ENCODE peak calls at places on chromosomes 7 and 10, in four cellular contexts. Z, C, M and R are unnamed samples. For H3K4me1, the result is how much of the 10 kb centered on the place peaks cover.

GRCh38 chr10:80204801-80205477 is 398 bp downstream of the ANXA11 start:
- DNase-seq in Z (no peak), C (peak), M (no peak), R (no peak)

GRCh38 chr10:133474833-133475734 is 21.3 kb downstream of the SCART1 start:
- DNase-seq in Z (no peak), C (no peak), M (no peak), R (no peak)

GRCh38 chr10:131436467-131436866 is 124.9 kb upstream of the TCERG1L start:
- DNase-seq in Z (no peak), C (no peak), M (no peak), R (no peak)

GRCh38 chr7:124908258-124908657 is 21.4 kb downstream of the POT1 start:
- DNase-seq in Z (no peak), C (no peak), M (no peak), R (no peak)

GRCh38 chr7:38311329-38311937 is 38.0 kb upstream of the TARP start:
- DNase-seq in Z (peak), C (peak), M (no peak), R (no peak)

GRCh38 chr7:92657391-92657790 is 67.2 kb upstream of the FAM133B start:
- DNase-seq in Z (no peak), C (no peak), M (no peak), R (no peak)

GRCh38 chr7:47148541-47149207 is 433.2 kb downstream of the TNS3 start:
- DNase-seq in Z (no peak), C (no peak), M (no peak), R (no peak)

GRCh38 chr7:35848728-35849127 is 47.9 kb downstream of the SEPTIN7 start:
- DNase-seq in Z (no peak), C (no peak), M (no peak), R (no peak)

GRCh38 chr10:67471022-67471421 is 225.0 kb downstream of the CTNNA3 start:
- DNase-seq in Z (no peak), C (no peak), M (no peak), R (no peak)

GRCh38 chr7:150965273-150965830 is 12.8 kb downstream of the KCNH2 start:
- DNase-seq in Z (no peak), C (no peak), M (no peak), R (no peak)

GRCh38 chr10:126939706-126940105 is 34.5 kb downstream of the DOCK1 start:
- DNase-seq in Z (no peak), C (no peak), M (no peak), R (no peak)

GRCh38 chr10:24344279-24344678 is 135.3 kb downstream of the KIAA1217 start:
- DNase-seq in Z (no peak), C (no peak), M (peak), R (no peak)

GRCh38 chr10:26468691-26469090 is 30.6 kb downstream of the APBB1IP start:
- DNase-seq in Z (no peak), C (no peak), M (no peak), R (no peak)

GRCh38 chr10:72659694-72660093 is 32.2 kb upstream of the MCU start:
- DNase-seq in Z (no peak), C (no peak), M (peak), R (no peak)

GRCh38 chr10:117936136-117936535 is 110.6 kb downstream of the RAB11FIP2 start:
- DNase-seq in Z (no peak), C (no peak), M (no peak), R (no peak)

GRCh38 chr7:28329616-28330373 is 82.5 kb upstream of the CREB5 start:
- DNase-seq in Z (no peak), C (no peak), M (no peak), R (no peak)

GRCh38 chr10:88395677-88396076 is 187.4 kb downstream of the RNLS start:
- DNase-seq in Z (no peak), C (no peak), M (no peak), R (no peak)

GRCh38 chr7:144489504-144489903 is 86.0 kb upstream of the NOBOX start:
- DNase-seq in Z (no peak), C (no peak), M (no peak), R (no peak)

GRCh38 chr10:93703066-93703465 is 674 bp upstream of the FRA10AC1 start:
- DNase-seq in Z (no peak), C (no peak), M (no peak), R (no peak)

GRCh38 chr10:61903184-61903990 is 1.9 kb downstream of the ARID5B start:
- DNase-seq in Z (peak), C (peak), M (peak), R (peak)

GRCh38 chr10:323651-324293 is 188.5 kb downstream of the ZMYND11 start:
- DNase-seq in Z (peak), C (no peak), M (peak), R (peak)

GRCh38 chr7:43669286-43670081 is 59.8 kb downstream of the COA1 start:
- DNase-seq in Z (no peak), C (no peak), M (no peak), R (no peak)

GRCh38 chr7:115417662-115418061 is 495.8 kb downstream of the MDFIC start:
- DNase-seq in Z (no peak), C (no peak), M (no peak), R (no peak)

GRCh38 chr7:13850185-13850752 is 139.2 kb downstream of the ETV1 start:
- DNase-seq in Z (no peak), C (peak), M (no peak), R (peak)

GRCh38 chr10:11201911-11202310 is 184.2 kb downstream of the CELF2 start:
- DNase-seq in Z (no peak), C (no peak), M (no peak), R (no peak)
- H3K4me1 ChIP-seq in Z (under half), C (under half), M (under half), R (half or more)

GRCh38 chr7:132276986-132277716 is 299.1 kb downstream of the PLXNA4 start:
- DNase-seq in Z (peak), C (no peak), M (no peak), R (no peak)
- TF ChIP-seq CHD4 in Z (no peak), C (no peak), M (no peak), R (no peak)

GRCh38 chr7:5636446-5636835 is 145.0 kb downstream of the RNF216 start:
- DNase-seq in Z (no peak), C (no peak), M (peak), R (no peak)

GRCh38 chr7:5637415-5637814 is 144.0 kb downstream of the RNF216 start:
- DNase-seq in Z (no peak), C (no peak), M (no peak), R (no peak)

GRCh38 chr7:5636914-5637313 is 144.5 kb downstream of the RNF216 start:
- DNase-seq in Z (peak), C (peak), M (no peak), R (no peak)

GRCh38 chr7:5634107-5634950 is 147.1 kb downstream of the RNF216 start:
- DNase-seq in Z (no peak), C (no peak), M (no peak), R (no peak)

GRCh38 chr7:5635461-5636445 is 145.7 kb downstream of the RNF216 start:
- DNase-seq in Z (no peak), C (no peak), M (peak), R (no peak)
- H3K4me1 ChIP-seq in Z (under half), C (under half), M (under half), R (under half)

DNA sequence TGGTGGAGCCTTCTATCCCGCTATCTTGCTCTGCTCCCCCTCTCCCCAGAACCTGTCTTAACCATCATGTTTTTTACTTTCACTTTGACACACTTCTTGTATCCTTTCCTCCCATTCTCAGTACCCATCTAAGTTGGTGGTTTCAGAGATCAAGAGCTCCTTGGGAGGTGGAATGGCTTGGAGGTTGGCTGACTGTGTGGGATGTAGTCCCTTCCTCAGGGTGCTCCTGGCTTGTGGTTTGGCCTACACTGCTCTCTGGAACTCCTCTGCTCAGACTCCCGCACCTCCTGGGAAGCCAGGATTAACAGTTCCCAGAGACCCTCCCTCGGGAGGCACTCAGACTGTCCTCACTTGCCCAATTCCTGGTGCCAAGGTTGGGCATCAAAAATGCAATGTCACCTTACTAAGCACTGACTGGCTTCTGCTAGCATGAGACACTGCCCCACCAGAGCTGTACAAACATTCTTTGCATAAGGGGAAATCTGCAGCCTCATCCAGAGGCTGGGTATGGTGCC is 93.1 kb upstream of the NAMPT start:
- DNase-seq in Z (peak), C (no peak), M (no peak), R (no peak)
- TF ChIP-seq CHD4 in Z (no peak), C (no peak), M (no peak), R (no peak)

DNA sequence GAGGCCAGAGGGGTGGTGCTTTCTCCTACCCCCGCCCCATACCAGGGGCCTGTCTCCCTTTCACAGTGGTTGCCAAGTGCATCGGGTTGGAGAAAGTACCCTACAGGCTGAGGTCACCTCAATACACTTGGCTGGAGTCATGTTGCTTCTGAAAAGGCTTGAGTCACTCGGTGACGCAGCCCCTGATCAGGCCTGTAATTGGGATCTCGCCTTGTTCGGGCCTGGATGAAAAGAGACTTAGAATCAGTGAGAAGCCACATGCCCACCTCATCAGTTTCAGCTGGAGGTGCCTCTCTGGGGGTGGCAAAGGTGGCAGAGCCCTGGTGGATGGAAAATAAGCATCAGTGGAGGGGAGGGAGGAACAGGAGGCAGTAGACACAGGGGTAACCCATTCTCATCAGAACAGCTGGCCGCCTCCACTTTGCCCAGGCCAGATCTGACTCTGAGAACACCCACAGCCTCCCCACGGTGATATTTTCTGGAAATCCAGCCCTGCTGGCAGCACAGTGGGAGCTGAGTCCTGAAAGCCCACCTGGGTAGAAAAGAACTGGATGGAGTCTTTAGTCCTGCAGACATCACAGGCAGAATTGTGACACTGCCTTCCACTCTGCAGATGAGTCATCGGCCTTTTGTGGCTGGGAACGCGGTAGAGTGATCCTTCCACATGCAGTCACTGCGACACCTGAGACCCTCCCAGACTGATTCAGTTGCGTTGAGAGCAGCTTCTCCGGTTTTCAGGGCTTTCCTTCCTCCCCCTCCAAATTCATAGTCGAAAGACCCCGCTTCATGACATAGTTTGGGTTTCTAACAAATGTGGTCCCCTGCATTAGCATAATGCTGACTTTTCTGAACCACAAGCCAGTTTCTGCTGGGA is 108.0 kb downstream of the GRK5 start:
- DNase-seq in Z (peak), C (peak), M (peak), R (peak)
- H3K4me1 ChIP-seq in Z (half or more), C (under half), M (half or more), R (half or more)

DNA sequence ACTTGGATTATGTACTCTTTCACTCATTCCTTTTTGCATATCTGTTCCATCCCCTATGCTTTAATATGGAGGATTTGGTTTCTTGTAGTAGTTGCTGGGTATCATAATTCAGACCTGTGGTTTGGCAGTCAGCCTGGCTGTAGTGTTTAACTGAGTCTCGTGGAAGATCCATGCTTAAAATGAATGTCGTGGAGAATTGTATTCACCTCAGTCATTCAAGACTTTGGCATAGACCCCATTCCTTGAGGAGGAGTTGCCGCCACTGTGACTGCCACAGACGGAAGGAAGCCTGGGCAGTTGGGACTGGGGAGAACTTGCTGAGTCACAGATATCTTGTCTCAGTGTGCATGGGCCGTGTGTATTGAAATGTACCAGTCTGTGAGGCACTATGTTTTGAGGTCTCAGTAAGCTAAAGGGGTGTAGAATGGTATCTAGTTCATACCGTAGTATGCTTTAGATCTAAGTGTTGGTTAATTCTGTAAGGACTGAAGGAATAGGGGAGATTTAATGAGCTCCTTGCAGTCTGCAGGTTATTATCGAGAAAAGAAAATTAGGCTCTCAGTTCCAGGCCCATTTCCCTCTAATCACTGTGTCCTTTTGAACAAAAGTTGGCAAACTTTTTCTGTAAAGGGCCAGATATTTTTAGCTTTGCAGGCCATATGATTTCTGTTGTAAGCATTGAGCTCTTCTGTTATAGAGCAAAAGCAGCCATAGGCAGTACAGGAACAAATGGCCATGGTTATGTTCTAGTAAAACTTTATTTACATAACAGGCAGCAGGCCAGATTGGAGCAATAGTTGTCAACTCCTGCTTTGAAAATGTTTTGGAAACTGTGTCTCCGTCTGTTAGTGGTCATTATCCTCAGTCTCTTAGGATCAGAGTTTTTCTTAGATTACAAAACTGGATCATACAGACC is 76.8 kb downstream of the TPST1 start:
- DNase-seq in Z (no peak), C (peak), M (peak), R (no peak)
- TF ChIP-seq CHD4 in Z (no peak), C (no peak), M (no peak), R (no peak)

GRCh38 chr10:95474228-95475002 is 86.8 kb downstream of the SORBS1 start:
- DNase-seq in Z (no peak), C (no peak), M (peak), R (no peak)
- H3K4me1 ChIP-seq in Z (under half), C (under half), M (half or more), R (under half)

GRCh38 chr10:86821600-86821999 is 65.2 kb downstream of the BMPR1A start:
- DNase-seq in Z (no peak), C (peak), M (no peak), R (no peak)
- TF ChIP-seq CHD4 in Z (no peak), C (no peak), M (no peak), R (no peak)